ENCODE peak calls at places on chromosome 20, in five cellular contexts. X is GM03348, T is psoas muscle, V is fibroblast of lung, L is NCI-H2081. Z is an unnamed sample.

GRCh38 chr20:57498425-57499400 is 26.2 kb downstream of the CTCFL start:
- DNase-seq in T (no peak), X (no peak), L (no peak), V (peak), Z (no peak)

GRCh38 chr20:38961530-38962043 is 557 bp upstream of the DHX35 start:
- DNase-seq in T (no peak), X (no peak), L (peak), V (no peak), Z (no peak)

GRCh38 chr20:52993091-52993490 is 20.9 kb downstream of the TSHZ2 start:
- DNase-seq in X (no peak), V (no peak), T (no peak), L (no peak), Z (no peak)

GRCh38 chr20:23189854-23190253 is 103.7 kb upstream of the CD93 start:
- DNase-seq in V (no peak), T (no peak), X (no peak), L (no peak), Z (no peak)

GRCh38 chr20:48614593-48615274 is 213.1 kb downstream of the PREX1 start:
- DNase-seq in X (no peak), L (no peak), V (no peak), T (no peak), Z (no peak)

GRCh38 chr20:51583499-51583898 is 41.0 kb upstream of the NFATC2 start:
- DNase-seq in V (no peak), L (peak), T (no peak), X (no peak), Z (no peak)

GRCh38 chr20:32285621-32286334 is 8.3 kb downstream of the KIF3B start:
- DNase-seq in T (no peak), X (peak), V (peak), L (no peak), Z (no peak)

GRCh38 chr20:24158271-24158670 is 169.7 kb upstream of the GGTLC1 start:
- DNase-seq in X (no peak), T (no peak), V (no peak), L (no peak), Z (no peak)

GRCh38 chr20:37442986-37443385 is 78.1 kb upstream of the NNAT start:
- DNase-seq in X (no peak), V (no peak), T (no peak), L (no peak), Z (no peak)

Z was measured in NCI-H774.